ENCODE peak calls at places on chromosomes 13 and 19, in four cellular contexts. I is GM23248, H is A549, N is neural crest cell. Q is an unnamed sample.

GRCh38 chr19:58033741-58034475 is at the start of gene ZSCAN1:
- DNase-seq in I (peak), H (no peak), N (peak), Q (no peak)

GRCh38 chr19:4267101-4267900 is 11.8 kb upstream of the SHD start:
- DNase-seq in I (peak), H (peak), N (peak), Q (peak)

GRCh38 chr13:26996965-26997752 is 174.5 kb downstream of the USP12 start:
- DNase-seq in I (no peak), H (no peak), N (no peak), Q (no peak)

GRCh38 chr13:52450012-52450792 is at the start of gene VPS36:
- DNase-seq in I (peak), H (peak), N (peak), Q (peak)

GRCh38 chr13:44237276-44237767 is 136.3 kb upstream of the SERP2 start:
- DNase-seq in I (peak), H (no peak), N (no peak), Q (no peak)

GRCh38 chr19:49271080-49271753 is 53.8 kb downstream of the SLC6A16 start:
- DNase-seq in I (no peak), H (no peak), N (no peak), Q (no peak)

GRCh38 chr13:23979361-23980159 is 82.3 kb upstream of the C1QTNF9B start:
- DNase-seq in I (peak), H (peak), N (peak), Q (peak)

GRCh38 chr19:13097331-13098258 is 5.1 kb downstream of the LYL1 start:
- DNase-seq in I (peak), H (no peak), N (no peak), Q (no peak)

GRCh38 chr13:99352351-99353271 is 45.4 kb upstream of the GPR183 start:
- DNase-seq in I (no peak), H (no peak), N (no peak), Q (peak)

GRCh38 chr19:58154287-58154678 is 3.7 kb upstream of the ZNF329 start:
- DNase-seq in I (peak), H (no peak), N (peak), Q (no peak)

Q was measured in central memory CD4-positive, alpha-beta T cell.